ENCODE peak calls at places on chromosomes 6 and 20, in eight cellular contexts. One of them, this sample, is unnamed.

GRCh38 chr20:52622086-52622485 is 350.1 kb upstream of the TSHZ2 start:
- DNase-seq in stimulated activated CD4-positive, alpha-beta T cell treated with anti-CD3 and anti-CD28 coated beads, TNF-alpha, amount 100 ng/mL, for 48 hours: no peak
- DNase-seq in HTR-8/SVneo: no peak
- DNase-seq in Calu3: no peak
- DNase-seq in cerebellar cortex: no peak
- DNase-seq in astrocyte of the cerebellum: no peak
- DNase-seq in mucosa of descending colon: no peak
- DNase-seq in Peyer's patch: no peak
- DNase-seq in this sample: no peak

GRCh38 chr20:3663858-3664257 is 659 bp upstream of the GFRA4 start:
- DNase-seq in astrocyte of the cerebellum: no peak
- DNase-seq in cerebellar cortex: no peak
- DNase-seq in HTR-8/SVneo: no peak
- DNase-seq in Peyer's patch: no peak
- DNase-seq in stimulated activated CD4-positive, alpha-beta T cell treated with anti-CD3 and anti-CD28 coated beads, TNF-alpha, amount 100 ng/mL, for 48 hours: no peak
- DNase-seq in mucosa of descending colon: no peak
- DNase-seq in Calu3: no peak
- DNase-seq in this sample: no peak

GRCh38 chr6:44788387-44788981 is 401.0 kb downstream of the CDC5L start:
- DNase-seq in astrocyte of the cerebellum: no peak
- DNase-seq in cerebellar cortex: no peak
- DNase-seq in Peyer's patch: no peak
- DNase-seq in HTR-8/SVneo: no peak
- DNase-seq in Calu3: no peak
- DNase-seq in stimulated activated CD4-positive, alpha-beta T cell treated with anti-CD3 and anti-CD28 coated beads, TNF-alpha, amount 100 ng/mL, for 48 hours: no peak
- DNase-seq in mucosa of descending colon: no peak
- DNase-seq in this sample: no peak

GRCh38 chr20:23508896-23509579 is 18.1 kb downstream of the CST8 start:
- DNase-seq in astrocyte of the cerebellum: no peak
- DNase-seq in mucosa of descending colon: no peak
- DNase-seq in stimulated activated CD4-positive, alpha-beta T cell treated with anti-CD3 and anti-CD28 coated beads, TNF-alpha, amount 100 ng/mL, for 48 hours: no peak
- DNase-seq in Calu3: no peak
- DNase-seq in HTR-8/SVneo: no peak
- DNase-seq in Peyer's patch: no peak
- DNase-seq in cerebellar cortex: peak
- DNase-seq in this sample: no peak

GRCh38 chr6:13536796-13537526 is 37.4 kb upstream of the SIRT5 start:
- DNase-seq in cerebellar cortex: no peak
- DNase-seq in mucosa of descending colon: no peak
- DNase-seq in HTR-8/SVneo: no peak
- DNase-seq in stimulated activated CD4-positive, alpha-beta T cell treated with anti-CD3 and anti-CD28 coated beads, TNF-alpha, amount 100 ng/mL, for 48 hours: no peak
- DNase-seq in astrocyte of the cerebellum: no peak
- DNase-seq in Peyer's patch: no peak
- DNase-seq in Calu3: no peak
- DNase-seq in this sample: no peak

GRCh38 chr6:84466521-84466920 is 239.1 kb upstream of the CEP162 start:
- DNase-seq in astrocyte of the cerebellum: peak
- DNase-seq in Peyer's patch: no peak
- DNase-seq in cerebellar cortex: no peak
- DNase-seq in Calu3: peak
- DNase-seq in mucosa of descending colon: no peak
- DNase-seq in HTR-8/SVneo: peak
- DNase-seq in stimulated activated CD4-positive, alpha-beta T cell treated with anti-CD3 and anti-CD28 coated beads, TNF-alpha, amount 100 ng/mL, for 48 hours: no peak
- DNase-seq in this sample: no peak

GRCh38 chr20:58818585-58819285 is 32.0 kb downstream of the GNAS-AS1 start:
- DNase-seq in cerebellar cortex: no peak
- DNase-seq in HTR-8/SVneo: peak
- DNase-seq in astrocyte of the cerebellum: peak
- DNase-seq in stimulated activated CD4-positive, alpha-beta T cell treated with anti-CD3 and anti-CD28 coated beads, TNF-alpha, amount 100 ng/mL, for 48 hours: peak
- DNase-seq in Calu3: no peak
- DNase-seq in Peyer's patch: peak
- DNase-seq in mucosa of descending colon: no peak
- DNase-seq in this sample: no peak

GRCh38 chr6:25689966-25690365 is 38.0 kb downstream of the SCGN start:
- DNase-seq in astrocyte of the cerebellum: no peak
- DNase-seq in Calu3: no peak
- DNase-seq in Peyer's patch: no peak
- DNase-seq in mucosa of descending colon: no peak
- DNase-seq in stimulated activated CD4-positive, alpha-beta T cell treated with anti-CD3 and anti-CD28 coated beads, TNF-alpha, amount 100 ng/mL, for 48 hours: no peak
- DNase-seq in cerebellar cortex: no peak
- DNase-seq in HTR-8/SVneo: no peak
- DNase-seq in this sample: no peak

GRCh38 chr20:62208805-62209755 is 11.0 kb downstream of the HRH3 start:
- DNase-seq in Peyer's patch: no peak
- DNase-seq in stimulated activated CD4-positive, alpha-beta T cell treated with anti-CD3 and anti-CD28 coated beads, TNF-alpha, amount 100 ng/mL, for 48 hours: no peak
- DNase-seq in cerebellar cortex: no peak
- DNase-seq in astrocyte of the cerebellum: no peak
- DNase-seq in mucosa of descending colon: no peak
- DNase-seq in HTR-8/SVneo: no peak
- DNase-seq in Calu3: peak
- DNase-seq in this sample: peak

GRCh38 chr6:26125015-26125690 is 37.9 kb downstream of the HFE start:
- DNase-seq in mucosa of descending colon: peak
- DNase-seq in Calu3: no peak
- DNase-seq in astrocyte of the cerebellum: no peak
- DNase-seq in HTR-8/SVneo: no peak
- DNase-seq in cerebellar cortex: peak
- DNase-seq in stimulated activated CD4-positive, alpha-beta T cell treated with anti-CD3 and anti-CD28 coated beads, TNF-alpha, amount 100 ng/mL, for 48 hours: peak
- DNase-seq in Peyer's patch: peak
- DNase-seq in this sample: no peak

GRCh38 chr6:111992851-111993250 is 61.1 kb upstream of the CCN6 start:
- DNase-seq in Calu3: no peak
- DNase-seq in mucosa of descending colon: no peak
- DNase-seq in Peyer's patch: no peak
- DNase-seq in cerebellar cortex: no peak
- DNase-seq in stimulated activated CD4-positive, alpha-beta T cell treated with anti-CD3 and anti-CD28 coated beads, TNF-alpha, amount 100 ng/mL, for 48 hours: no peak
- DNase-seq in HTR-8/SVneo: no peak
- DNase-seq in astrocyte of the cerebellum: no peak
- DNase-seq in this sample: no peak

GRCh38 chr6:21691685-21692346 is 98.3 kb downstream of the SOX4 start:
- DNase-seq in Peyer's patch: no peak
- DNase-seq in HTR-8/SVneo: no peak
- DNase-seq in stimulated activated CD4-positive, alpha-beta T cell treated with anti-CD3 and anti-CD28 coated beads, TNF-alpha, amount 100 ng/mL, for 48 hours: no peak
- DNase-seq in cerebellar cortex: no peak
- DNase-seq in Calu3: no peak
- DNase-seq in mucosa of descending colon: no peak
- DNase-seq in astrocyte of the cerebellum: no peak
- DNase-seq in this sample: no peak

GRCh38 chr20:37575884-37576283 is 48.2 kb upstream of the BLCAP start:
- DNase-seq in mucosa of descending colon: no peak
- DNase-seq in HTR-8/SVneo: no peak
- DNase-seq in cerebellar cortex: no peak
- DNase-seq in Peyer's patch: no peak
- DNase-seq in Calu3: no peak
- DNase-seq in astrocyte of the cerebellum: no peak
- DNase-seq in stimulated activated CD4-positive, alpha-beta T cell treated with anti-CD3 and anti-CD28 coated beads, TNF-alpha, amount 100 ng/mL, for 48 hours: no peak
- DNase-seq in this sample: no peak